ENCODE peak calls at places on chromosome 10, in nine cellular contexts. Y, I, T, D, U, R, Q, H and K are unnamed samples. For H3K9me3, the result is how much of the 10 kb centered on the place peaks cover.

GRCh38 chr10:29734980-29735627 is 100.3 kb upstream of the SVIL start:
- DNase-seq in D (peak), R (peak), T (peak), U (peak), Y (peak), Q (peak), I (peak), H (peak), K (no peak)

GRCh38 chr10:119497243-119497642 is 45.3 kb downstream of the RGS10 start:
- DNase-seq in R (no peak), U (no peak), H (no peak), D (peak), Q (no peak), T (no peak), I (no peak), Y (no peak), K (no peak)

GRCh38 chr10:99888623-99889022 is 106.2 kb downstream of the ABCC2 start:
- DNase-seq in R (no peak), U (no peak), Q (no peak), T (no peak), Y (peak), I (no peak), H (no peak), D (peak), K (no peak)

GRCh38 chr10:118962159-118962863 is 67.2 kb upstream of the NANOS1 start:
- DNase-seq in H (no peak), Q (no peak), T (no peak), D (no peak), U (no peak), Y (no peak), R (no peak), I (no peak), K (no peak)

GRCh38 chr10:78868048-78868447 is 200.7 kb upstream of the ZMIZ1 start:
- DNase-seq in I (no peak), Y (no peak), U (no peak), R (no peak), H (no peak), D (no peak), T (no peak), Q (no peak), K (no peak)

GRCh38 chr10:109187677-109188076 is 735.6 kb downstream of the XPNPEP1 start:
- DNase-seq in R (no peak), U (no peak), T (no peak), D (no peak), H (no peak), Y (peak), I (no peak), Q (no peak), K (no peak)

GRCh38 chr10:91247360-91248111 is 27.1 kb downstream of the PCGF5 start:
- DNase-seq in H (peak), R (no peak), D (no peak), U (peak), T (no peak), Y (peak), Q (no peak), I (no peak), K (no peak)

GRCh38 chr10:78009662-78010061 is 19.7 kb downstream of the POLR3A start:
- DNase-seq in T (no peak), D (no peak), R (no peak), U (no peak), I (no peak), H (no peak), Q (no peak), Y (no peak), K (no peak)

GRCh38 chr10:69861251-69862240 is 59.8 kb downstream of the COL13A1 start:
- DNase-seq in I (peak), U (no peak), Q (no peak), Y (peak), R (no peak), D (no peak), T (no peak), H (peak), K (peak)

GRCh38 chr10:88297103-88297502 is 286.0 kb downstream of the RNLS start:
- DNase-seq in Y (peak), R (no peak), T (no peak), U (no peak), H (no peak), Q (no peak), D (no peak), I (no peak), K (no peak)

GRCh38 chr10:44195120-44196007 is 189.5 kb downstream of the CXCL12 start:
- DNase-seq in I (peak), U (no peak), Q (no peak), D (peak), H (peak), R (no peak), Y (peak), T (no peak), K (no peak)

GRCh38 chr10:75202321-75203096 is 8.1 kb upstream of the VDAC2 start:
- DNase-seq in Q (no peak), R (no peak), H (peak), Y (peak), T (no peak), U (no peak), D (peak), I (no peak), K (no peak)

GRCh38 chr10:114044251-114045070 is 795 bp downstream of the ADRB1 start:
- DNase-seq in Y (no peak), R (no peak), D (peak), I (no peak), H (peak), Q (peak), T (peak), U (peak), K (no peak)

GRCh38 chr10:32141018-32141807 is 85.0 kb upstream of the KIF5B start:
- DNase-seq in H (no peak), D (peak), Q (no peak), Y (no peak), U (no peak), R (no peak), T (no peak), I (peak), K (no peak)

GRCh38 chr10:98272245-98272644 is 4.3 kb upstream of the LOXL4 start:
- DNase-seq in Q (no peak), U (no peak), I (no peak), T (no peak), R (no peak), D (no peak), H (no peak), Y (no peak), K (no peak)

GRCh38 chr10:34964166-34964800 is 125.9 kb downstream of the CUL2 start:
- DNase-seq in I (no peak), T (no peak), U (no peak), R (no peak), D (no peak), H (no peak), Q (peak), Y (no peak), K (no peak)

GRCh38 chr10:114748270-114748669 is 73.3 kb upstream of the FHIP2A start:
- DNase-seq in Q (no peak), H (no peak), D (no peak), R (no peak), T (no peak), Y (no peak), U (no peak), I (no peak), K (no peak)

GRCh38 chr10:79056361-79056735 is 12.4 kb upstream of the ZMIZ1 start:
- DNase-seq in Y (no peak), I (peak), Q (peak), D (peak), T (peak), R (no peak), H (no peak), U (no peak), K (no peak)

GRCh38 chr10:118783776-118784542 is 29.2 kb upstream of the CACUL1 start:
- DNase-seq in U (no peak), Y (no peak), H (no peak), Q (no peak), R (no peak), D (no peak), I (no peak), T (no peak), K (no peak)

GRCh38 chr10:111705026-111705425 is 478.5 kb downstream of the GPAM start:
- DNase-seq in U (no peak), T (no peak), I (no peak), Y (no peak), D (no peak), H (no peak), R (no peak), Q (no peak), K (no peak)

GRCh38 chr10:86244296-86244695 is 122.3 kb downstream of the GRID1 start:
- DNase-seq in I (no peak), Y (no peak), Q (no peak), U (no peak), H (no peak), R (no peak), D (peak), T (no peak), K (no peak)

GRCh38 chr10:71396084-71396713 is 521 bp upstream of the CDH23 start:
- DNase-seq in I (peak), D (no peak), Q (peak), R (no peak), Y (peak), H (peak), T (peak), U (peak), K (no peak)

GRCh38 chr10:108901766-108902365 is 1021.4 kb downstream of the XPNPEP1 start:
- DNase-seq in D (no peak), I (no peak), Y (no peak), U (no peak), Q (no peak), H (no peak), R (no peak), T (no peak), K (no peak)

GRCh38 chr10:103745264-103746247 is 109.8 kb downstream of the SH3PXD2A start:
- DNase-seq in H (peak), T (no peak), Y (no peak), U (no peak), R (peak), I (no peak), Q (no peak), D (peak), K (peak)

GRCh38 chr10:103816431-103816830 is 38.9 kb downstream of the SH3PXD2A start:
- DNase-seq in T (no peak), R (no peak), Q (no peak), Y (peak), U (no peak), I (no peak), D (no peak), H (no peak), K (no peak)

GRCh38 chr10:86282664-86283465 is 83.7 kb downstream of the GRID1 start:
- DNase-seq in H (no peak), T (peak), Y (no peak), I (no peak), D (no peak), R (no peak), U (no peak), Q (peak), K (no peak)

GRCh38 chr10:48442090-48442808 is 135.8 kb downstream of the MAPK8 start:
- DNase-seq in R (no peak), D (peak), H (no peak), I (peak), Q (peak), U (no peak), Y (no peak), T (no peak), K (no peak)

GRCh38 chr10:30062090-30062489 is 2.7 kb upstream of the JCAD start:
- DNase-seq in T (no peak), R (no peak), D (peak), H (no peak), Q (no peak), Y (peak), I (no peak), U (no peak), K (no peak)

GRCh38 chr10:104336829-104337526 is 1.3 kb downstream of the ITPRIP start:
- DNase-seq in H (no peak), Y (peak), R (no peak), I (no peak), D (no peak), Q (peak), T (no peak), U (peak), K (peak)

DNA sequence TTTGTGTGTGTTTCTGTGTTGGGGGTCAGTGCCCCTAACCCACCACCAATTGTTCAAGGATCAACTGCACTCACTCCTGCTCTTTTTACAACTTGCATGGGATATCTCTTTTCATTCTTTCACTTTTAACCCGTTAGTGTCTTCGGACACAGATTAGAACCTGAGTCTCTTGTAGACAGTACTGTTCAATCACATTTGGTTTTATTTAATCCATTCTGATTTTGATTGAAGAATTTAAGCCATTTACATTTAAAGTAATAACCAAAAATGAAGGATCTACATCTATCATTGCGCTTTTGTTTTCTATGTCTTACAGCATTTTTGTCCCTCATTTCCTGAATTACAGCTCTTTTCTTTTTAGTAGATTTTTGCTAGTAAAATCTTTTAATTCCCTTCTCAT is 43.6 kb downstream of the ZNF248 start:
- DNase-seq in Y (no peak), I (no peak), D (no peak), T (no peak), U (no peak), H (no peak), R (no peak), Q (no peak), K (no peak)
- H3K9me3 ChIP-seq in Y (under half), I (under half), D (under half), T (under half), U (under half), H (under half), R (under half), Q (half or more), K (under half)

DNA sequence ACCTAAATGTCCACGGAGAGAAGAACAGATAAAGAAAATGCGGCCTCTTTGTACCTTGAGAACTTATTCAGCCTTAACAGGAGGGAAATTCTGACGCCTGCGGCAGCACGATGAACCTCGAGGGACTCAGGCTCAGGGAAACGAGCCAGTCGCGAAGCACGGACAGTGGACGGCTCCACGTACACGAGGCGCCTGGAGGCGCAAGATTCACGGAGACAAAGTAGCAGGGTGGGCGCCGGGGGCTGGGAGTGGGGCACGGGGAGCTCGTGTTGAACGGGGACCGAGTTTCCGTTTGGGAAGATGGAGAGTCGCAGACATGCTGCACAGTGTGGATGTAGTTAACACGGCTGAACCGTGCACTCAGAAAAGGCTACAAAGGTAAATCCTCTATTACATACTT is 13.2 kb upstream of the UTF1 start:
- DNase-seq in Q (no peak), R (no peak), D (no peak), U (no peak), H (no peak), I (no peak), T (no peak), Y (no peak), K (no peak)
- H3K9me3 ChIP-seq in Q (under half), R (under half), D (under half), U (under half), H (under half), I (under half), T (under half), Y (under half), K (under half)

GRCh38 chr10:18556522-18557147 is 94.8 kb downstream of the NSUN6 start:
- DNase-seq in T (no peak), D (no peak), Y (no peak), U (no peak), Q (no peak), I (no peak), H (no peak), R (no peak), K (peak)

GRCh38 chr10:18551473-18551872 is 99.9 kb downstream of the NSUN6 start:
- DNase-seq in R (no peak), I (no peak), H (no peak), U (no peak), D (no peak), Q (no peak), T (no peak), Y (no peak), K (no peak)

GRCh38 chr10:18549105-18549504 is 102.3 kb downstream of the NSUN6 start:
- DNase-seq in R (no peak), Q (no peak), H (no peak), U (no peak), Y (no peak), T (no peak), I (no peak), D (no peak), K (no peak)

GRCh38 chr10:18557960-18558359 is 93.4 kb downstream of the NSUN6 start:
- DNase-seq in U (no peak), I (no peak), D (no peak), T (no peak), H (no peak), Y (no peak), Q (no peak), R (no peak), K (no peak)

DNA sequence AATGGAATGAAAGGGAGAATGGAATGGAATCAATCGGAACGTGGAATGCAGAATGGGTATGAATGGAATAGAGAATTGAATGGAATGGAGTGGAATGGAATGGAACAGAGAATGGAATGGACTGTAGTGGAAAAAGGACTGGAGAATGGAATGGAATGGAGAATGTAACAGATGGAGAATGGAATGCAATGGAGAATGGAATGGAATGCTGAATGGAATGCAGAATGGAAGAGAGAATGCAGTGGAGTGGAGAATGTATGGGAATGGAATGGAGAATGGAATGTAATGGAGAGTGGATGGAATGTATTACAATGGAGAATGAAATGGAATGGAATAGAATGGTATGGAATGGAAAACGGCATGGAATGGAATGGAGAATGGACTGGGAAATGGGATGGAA is 96.9 kb downstream of the NSUN6 start:
- DNase-seq in Q (no peak), R (no peak), Y (no peak), H (no peak), T (no peak), U (no peak), D (no peak), I (no peak), K (no peak)
- H3K9me3 ChIP-seq in Q (under half), R (under half), Y (under half), H (under half), T (under half), U (under half), D (under half), I (under half), K (under half)

GRCh38 chr10:21888959-21889358 is 114.6 kb downstream of the DNAJC1 start:
- DNase-seq in I (no peak), R (no peak), H (no peak), T (no peak), U (no peak), Y (no peak), D (no peak), Q (no peak), K (no peak)
- H3K9me3 ChIP-seq in I (under half), R (under half), H (under half), T (under half), U (under half), Y (under half), D (under half), Q (under half), K (under half)

DNA sequence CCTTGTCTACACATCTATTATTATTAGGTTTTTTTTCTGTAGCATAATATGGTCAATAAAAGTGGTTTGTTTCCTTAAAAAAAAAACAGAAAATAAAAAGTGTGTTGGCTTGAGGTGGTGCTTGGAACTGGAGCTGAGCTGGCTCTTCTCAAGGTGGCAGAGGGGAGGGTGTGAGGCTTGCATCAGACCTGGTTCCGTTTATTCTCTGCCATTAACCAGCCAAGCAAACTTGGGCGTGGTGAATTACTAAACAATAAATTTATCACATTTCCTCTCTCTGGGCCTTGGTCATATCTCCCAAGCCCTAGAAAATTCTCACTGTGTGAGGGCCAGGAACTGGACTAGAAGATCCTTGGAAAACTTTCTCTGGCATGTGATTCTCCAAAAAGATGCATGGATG is 427.5 kb upstream of the MKI67 start:
- DNase-seq in Y (no peak), Q (no peak), D (no peak), U (no peak), T (no peak), H (no peak), R (no peak), I (no peak), K (no peak)
- H3K9me3 ChIP-seq in Y (under half), Q (under half), D (under half), U (under half), T (under half), H (under half), R (under half), I (under half), K (under half)

GRCh38 chr10:37937864-37938263 is 38.6 kb downstream of the ZNF25 start:
- DNase-seq in T (no peak), H (no peak), Q (no peak), D (no peak), Y (no peak), U (no peak), I (no peak), R (no peak), K (no peak)
- H3K9me3 ChIP-seq in T (under half), H (under half), Q (under half), D (under half), Y (under half), U (under half), I (under half), R (under half), K (under half)

GRCh38 chr10:80655898-80656297 is 118.2 kb downstream of the SH2D4B start:
- DNase-seq in T (no peak), D (no peak), Q (no peak), I (no peak), U (no peak), Y (no peak), R (no peak), H (no peak), K (no peak)
- H3K9me3 ChIP-seq in T (under half), D (under half), Q (under half), I (under half), U (under half), Y (under half), R (under half), H (under half), K (under half)

DNA sequence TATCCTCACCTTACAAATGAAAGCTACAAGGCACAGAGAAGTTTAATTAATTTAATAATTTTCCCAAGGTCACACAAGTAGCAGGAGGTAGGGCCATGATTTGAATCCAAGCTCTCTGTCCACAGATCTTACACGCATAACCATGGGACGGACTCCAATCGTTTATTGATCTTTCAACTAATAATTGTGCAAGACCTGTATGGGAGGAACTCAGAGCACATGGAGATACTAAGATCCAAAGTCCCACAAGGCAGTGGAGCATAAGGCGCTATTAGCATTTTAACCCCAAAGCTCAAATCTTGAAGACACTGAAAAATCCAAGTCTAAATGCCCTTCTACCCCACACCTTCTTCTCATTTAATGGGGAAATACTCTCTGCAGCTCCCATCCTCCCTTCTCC is 143.5 kb downstream of the FGFR2 start:
- DNase-seq in R (no peak), T (no peak), I (no peak), Q (no peak), Y (no peak), D (no peak), H (no peak), U (no peak), K (no peak)
- H3K9me3 ChIP-seq in R (under half), T (under half), I (under half), Q (under half), Y (under half), D (under half), H (under half), U (under half), K (under half)

GRCh38 chr10:82980321-82980720 is 1105.3 kb downstream of the NRG3 start:
- DNase-seq in T (no peak), Q (no peak), Y (no peak), D (no peak), U (no peak), H (no peak), I (no peak), R (no peak), K (no peak)
- H3K9me3 ChIP-seq in T (under half), Q (under half), Y (under half), D (under half), U (under half), H (under half), I (under half), R (under half), K (under half)